ENCODE peak calls at places on chromosome 6, in four cellular contexts. C is H1, E is H9, X is IMR-90. I is an unnamed sample.

GRCh38 chr6:142960098-142960497 is 15.1 kb upstream of the HIVEP2 start:
- DNase-seq in C (no peak), E (no peak), X (peak; percentile 66), I (no peak)

GRCh38 chr6:2877960-2878359 is 25.1 kb downstream of the SERPINB9 start:
- DNase-seq in C (no peak), E (no peak), X (no peak), I (no peak)

GRCh38 chr6:5930143-5930770 is 76.5 kb downstream of the NRN1 start:
- DNase-seq in C (no peak), E (no peak), X (no peak), I (no peak)

GRCh38 chr6:40860443-40860842 is 178.6 kb downstream of the UNC5CL start:
- DNase-seq in C (no peak), E (no peak), X (no peak), I (no peak)

GRCh38 chr6:132734694-132735236 is 20.9 kb upstream of the VNN1 start:
- DNase-seq in C (no peak), E (no peak), X (peak; percentile 83), I (peak; percentile 21)

GRCh38 chr6:37354526-37355384 is 972 bp downstream of the RNF8 start:
- DNase-seq in C (no peak), E (peak; percentile 34), X (peak; percentile 17), I (peak; percentile 28)

GRCh38 chr6:135314543-135314942 is 133.4 kb downstream of the MYB start:
- DNase-seq in C (no peak), E (no peak), X (no peak), I (no peak)

GRCh38 chr6:45610374-45610773 is 232.6 kb upstream of the SUPT3H start:
- DNase-seq in C (no peak), E (no peak), X (no peak), I (no peak)

GRCh38 chr6:153312633-153313032 is 181.6 kb upstream of the RGS17 start:
- DNase-seq in C (no peak), E (peak; percentile 55), X (peak; percentile 35), I (peak; percentile 53)

GRCh38 chr6:107727096-107727757 is 96.9 kb downstream of the SCML4 start:
- DNase-seq in C (no peak), E (no peak), X (no peak), I (no peak)

GRCh38 chr6:28218312-28219248 is 6.5 kb upstream of the ZSCAN9 start:
- DNase-seq in C (no peak), E (peak; percentile 69), X (peak; percentile 61), I (peak; percentile 64)

GRCh38 chr6:31178143-31179041 is 7.9 kb upstream of the POU5F1 start:
- DNase-seq in C (no peak), E (no peak), X (no peak), I (no peak)

GRCh38 chr6:133034509-133035206 is 206.5 kb upstream of the EYA4 start:
- DNase-seq in C (no peak), E (no peak), X (no peak), I (no peak)

GRCh38 chr6:109511832-109512231 is 28.8 kb upstream of the ZBTB24 start:
- DNase-seq in C (no peak), E (no peak), X (no peak), I (no peak)

GRCh38 chr6:77620290-77620882 is 32.5 kb upstream of the MEI4 start:
- DNase-seq in C (no peak), E (peak; percentile 33), X (no peak), I (peak; percentile 62)

GRCh38 chr6:112574190-112574589 is 227.1 kb downstream of the RFPL4B start:
- DNase-seq in C (no peak), E (no peak), X (no peak), I (peak; percentile 40)

GRCh38 chr6:6039946-6040509 is 33.3 kb upstream of the NRN1 start:
- DNase-seq in C (no peak), E (no peak), X (no peak), I (no peak)

GRCh38 chr6:158053377-158054313 is 72.0 kb downstream of the SYNJ2 start:
- DNase-seq in C (no peak), E (no peak), X (no peak), I (no peak)

GRCh38 chr6:141700836-141701235 is 431.9 kb upstream of the GJE1 start:
- DNase-seq in C (no peak), E (no peak), X (peak; percentile 28), I (no peak)

GRCh38 chr6:150272976-150273315 is 95.9 kb upstream of the IYD start:
- DNase-seq in C (no peak), E (no peak), X (no peak), I (no peak)

GRCh38 chr6:4008324-4009047 is 70.5 kb downstream of the FAM217A start:
- DNase-seq in C (no peak), E (no peak), X (peak; percentile 92), I (peak; percentile 48)

GRCh38 chr6:48951917-48952316 is 511.1 kb downstream of the MMUT start:
- DNase-seq in C (no peak), E (no peak), X (no peak), I (no peak)

GRCh38 chr6:105199711-105200110 is 19.9 kb upstream of the POPDC3 start:
- DNase-seq in C (no peak), E (no peak), X (no peak), I (no peak)

GRCh38 chr6:150633466-150633795 is 33.7 kb downstream of the PLEKHG1 start:
- DNase-seq in C (no peak), E (no peak), X (no peak), I (no peak)

DNA sequence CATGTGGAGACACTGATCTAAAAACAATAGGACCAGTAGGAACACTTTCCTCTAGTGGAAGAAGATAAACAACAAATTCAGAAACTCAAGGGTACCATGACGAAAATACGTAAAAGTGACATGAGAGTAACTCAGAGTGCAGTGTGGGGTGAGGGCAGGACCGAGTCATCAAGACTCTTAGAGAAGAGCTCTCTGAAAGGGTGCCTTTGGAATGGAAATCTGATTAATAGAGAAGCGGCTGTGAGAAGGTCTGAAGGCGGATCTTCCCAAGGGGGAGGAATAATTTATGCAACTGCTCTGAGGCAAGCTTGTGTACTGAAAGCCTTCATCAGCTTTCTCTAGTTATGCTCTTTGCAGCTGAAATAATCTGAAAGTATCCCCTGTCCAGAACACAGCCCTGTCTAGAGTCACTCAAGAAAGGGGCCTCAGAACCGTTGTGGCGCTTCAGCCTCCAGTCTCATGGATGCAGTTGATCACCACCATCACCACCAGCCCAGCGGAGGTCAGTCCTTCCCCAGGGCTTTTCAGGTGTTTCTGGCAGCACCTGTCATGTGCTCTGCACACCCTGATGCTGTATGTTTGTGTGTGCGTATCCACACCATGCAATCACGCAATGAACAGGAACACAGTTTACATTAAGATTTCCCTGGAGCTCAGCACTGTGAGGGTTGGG is 396.4 kb downstream of the SMOC2 start:
- DNase-seq in C (no peak), E (no peak), X (no peak), I (no peak)
- H4K8ac ChIP-seq in C (no peak overlapping the region), E (no peak overlapping the region), X (no peak overlapping the region), I (no peak overlapping the region)

GRCh38 chr6:10463491-10464481 is 48.9 kb upstream of the TFAP2A start:
- DNase-seq in C (no peak), E (no peak), X (no peak), I (peak; percentile 56)

GRCh38 chr6:10461850-10462249 is 47.0 kb upstream of the TFAP2A start:
- DNase-seq in C (no peak), E (no peak), X (no peak), I (no peak)

GRCh38 chr6:10463040-10463439 is 48.2 kb upstream of the TFAP2A start:
- DNase-seq in C (no peak), E (no peak), X (no peak), I (no peak)

GRCh38 chr6:10458287-10458686 is 43.4 kb upstream of the TFAP2A start:
- DNase-seq in C (no peak), E (no peak), X (no peak), I (no peak)

DNA sequence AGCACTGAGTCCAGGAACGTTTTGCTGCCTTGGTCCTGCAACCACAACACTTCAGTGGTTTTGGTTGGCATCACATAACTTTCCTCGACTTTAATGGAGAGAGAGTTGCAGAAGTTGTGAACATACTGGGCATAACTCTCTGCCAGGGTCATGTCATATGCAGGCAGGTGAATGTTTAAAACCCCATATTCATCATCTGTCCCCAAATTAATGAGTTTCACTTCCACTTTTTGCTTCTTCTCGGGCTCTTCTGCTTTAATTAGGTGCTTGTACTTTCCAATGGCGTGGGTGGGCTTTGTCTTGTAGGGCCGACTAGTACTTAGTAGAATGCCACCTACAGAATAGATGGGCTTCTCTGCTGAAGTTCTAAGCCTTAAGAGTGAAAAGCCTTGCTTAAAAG is 45.2 kb upstream of the TFAP2A start:
- DNase-seq in C (no peak), E (no peak), X (no peak), I (no peak)
- H3K56ac ChIP-seq in C (no peak overlapping the region), E (no peak overlapping the region), X (no peak overlapping the region), I (no peak overlapping the region)

DNA sequence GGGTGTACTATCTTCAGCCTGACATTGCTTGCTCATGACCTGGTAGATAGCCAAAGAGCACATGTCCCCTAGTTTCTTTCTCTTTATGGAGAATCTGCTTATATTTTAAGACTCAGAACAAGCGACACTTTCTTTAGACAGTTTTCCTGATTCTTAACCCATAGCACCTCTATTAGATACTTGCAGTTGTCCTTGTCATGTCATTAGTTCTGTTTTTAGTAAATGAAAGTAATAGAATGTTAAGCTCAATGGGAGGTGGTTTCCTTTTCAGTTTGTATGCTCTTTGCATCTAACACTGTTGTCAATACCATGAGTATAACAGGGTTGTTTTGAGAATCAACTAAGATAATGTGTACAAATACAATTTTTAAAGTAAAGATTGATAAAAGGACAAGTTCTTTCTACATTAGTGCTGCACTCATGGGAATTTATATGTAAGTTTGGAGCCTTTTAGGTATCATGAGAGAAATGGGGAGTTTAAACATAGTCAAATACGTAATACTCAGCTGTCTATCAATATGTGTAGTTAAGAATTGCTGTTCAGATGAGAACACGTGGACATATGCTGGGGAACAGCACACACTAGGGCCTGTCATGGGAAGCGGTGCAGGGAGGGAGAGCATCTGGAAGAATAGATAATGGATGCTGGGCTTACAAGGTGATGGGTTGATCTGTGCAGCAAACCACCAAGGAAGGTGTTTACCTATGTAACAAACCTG is 124.3 kb downstream of the GRM1 start:
- DNase-seq in C (no peak), E (no peak), X (no peak), I (no peak)
- H4K8ac ChIP-seq in C (no peak overlapping the region), E (no peak overlapping the region), X (no peak overlapping the region), I (no peak overlapping the region)

GRCh38 chr6:165627366-165627765 is 35.7 kb downstream of the PDE10A start:
- DNase-seq in C (no peak), E (no peak), X (no peak), I (no peak)

GRCh38 chr6:165628955-165629354 is 34.1 kb downstream of the PDE10A start:
- DNase-seq in C (no peak), E (no peak), X (no peak), I (no peak)

GRCh38 chr6:165621950-165622349 is 41.1 kb downstream of the PDE10A start:
- DNase-seq in C (no peak), E (no peak), X (no peak), I (no peak)

GRCh38 chr6:165626711-165627110 is 36.3 kb downstream of the PDE10A start:
- DNase-seq in C (no peak), E (no peak), X (no peak), I (no peak)

DNA sequence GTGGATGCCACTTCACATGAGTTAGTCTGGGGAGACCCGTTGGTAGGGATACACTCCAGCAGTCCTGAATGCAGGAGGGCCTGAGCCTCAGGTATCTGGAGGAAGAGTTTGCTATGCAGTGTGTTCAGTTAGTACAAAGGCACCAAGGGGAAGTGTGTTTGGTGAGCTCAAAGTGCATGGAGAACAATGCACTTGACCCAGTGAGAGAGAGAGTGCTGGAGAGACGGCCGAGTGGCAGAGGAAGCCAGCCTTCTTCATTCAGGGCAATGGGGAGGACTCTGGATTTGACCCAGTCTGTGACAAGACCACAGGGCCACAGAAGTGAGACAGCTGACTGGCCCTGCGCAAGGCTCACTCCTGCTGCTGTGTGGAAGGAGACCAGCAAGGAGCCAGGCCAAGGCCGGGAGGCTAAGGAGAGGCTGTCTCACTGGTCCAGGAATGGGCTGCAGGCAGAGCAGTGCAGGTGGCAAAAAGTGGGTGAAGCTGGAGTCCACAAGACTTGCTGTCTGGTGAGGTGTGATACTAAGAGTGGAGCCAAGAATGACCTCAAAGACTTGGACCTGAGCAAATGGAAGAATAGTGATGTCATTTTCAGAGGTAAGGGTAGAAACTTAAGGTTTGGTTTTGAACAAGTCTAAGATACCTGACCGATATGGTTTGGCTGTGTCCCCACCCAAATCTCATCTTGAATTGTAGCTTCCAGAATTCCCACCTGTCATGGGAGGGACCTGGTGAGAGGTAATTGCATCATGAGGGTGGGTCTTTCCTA is 38.0 kb downstream of the PDE10A start:
- DNase-seq in C (no peak), E (no peak), X (no peak), I (no peak)
- H3K56ac ChIP-seq in C (no peak overlapping the region), E (no peak overlapping the region), X (no peak overlapping the region), I (no peak overlapping the region)